ENCODE peak calls at places on chromosomes 4 and X, in eight cellular contexts. C is amniotic epithelial cell; P is CD8-positive, alpha-beta memory T cell; X is stimulated activated CD4-positive, alpha-beta T cell treated with anti-CD3 and anti-CD28 coated beads, Interleukin-2, amount 100 ng/mL, for 24 hours; E is SJSA1; I is fibroblast of mammary gland; W is GM03348; S is spleen. A is an unnamed sample.
A peak's percentile ranks its signal among the peaks of the same experiment; 100 is the strongest.

GRCh38 chr4:11424000-11424399 is 4.7 kb downstream of the HS3ST1 start:
- DNase-seq in C (peak; percentile 19), P (no peak), X (no peak), E (peak; percentile 1), I (no peak), W (no peak), S (no peak), A (no peak)

GRCh38 chr4:72919937-72920336 is 149.6 kb downstream of the COX18 start:
- DNase-seq in C (peak; percentile 31), P (no peak), X (no peak), E (no peak), I (no peak), W (no peak), S (no peak), A (peak; percentile 30)

GRCh38 chrX:109797311-109797975 is 64.4 kb upstream of the ACSL4 start:
- DNase-seq in C (no peak), P (no peak), X (no peak), E (no peak), I (no peak), W (peak; percentile 27), S (no peak), A (peak; percentile 42)

GRCh38 chrX:119708936-119709335 is 16.0 kb upstream of the SEPTIN6 start:
- DNase-seq in C (peak; percentile 61), P (no peak), X (no peak), E (no peak), I (peak; percentile 64), W (peak; percentile 64), S (no peak), A (peak; percentile 40)

GRCh38 chr4:55762815-55763214 is 56.8 kb upstream of the EXOC1L start:
- DNase-seq in C (peak; percentile 9), P (no peak), X (no peak), E (no peak), I (peak; percentile 14), W (no peak), S (no peak), A (no peak)

GRCh38 chrX:119624417-119624816 is 18.2 kb upstream of the NKRF start:
- DNase-seq in C (no peak), P (no peak), X (no peak), E (no peak), I (no peak), W (no peak), S (no peak), A (no peak)

GRCh38 chr4:19700951-19701350 is 550.8 kb upstream of the SLIT2 start:
- DNase-seq in C (no peak), P (no peak), X (no peak), E (peak; percentile 39), I (peak; percentile 66), W (peak; percentile 21), S (no peak), A (no peak)

GRCh38 chrX:1448793-1449580 is 3.7 kb downstream of the ASMTL start:
- DNase-seq in C (no peak), P (no peak), X (peak; percentile 13), E (no peak), I (no peak), W (no peak), S (peak; percentile 69), A (no peak)

GRCh38 chrX:55767100-55767499 is 49.6 kb downstream of the RRAGB start:
- DNase-seq in C (peak; percentile 27), P (no peak), X (no peak), E (peak; percentile 4), I (peak; percentile 19), W (peak; percentile 2), S (no peak), A (peak; percentile 39)

GRCh38 chrX:150329888-150330287 is 33.2 kb upstream of the MAMLD1 start:
- DNase-seq in C (no peak), P (no peak), X (no peak), E (no peak), I (no peak), W (no peak), S (no peak), A (no peak)

GRCh38 chr4:180695851-180696250 is 1547.4 kb upstream of the TENM3 start:
- DNase-seq in C (peak; percentile 86), P (no peak), X (no peak), E (peak; percentile 87), I (peak; percentile 33), W (peak; percentile 9), S (no peak), A (peak; percentile 94)

GRCh38 chr4:174563399-174563798 is 41.1 kb upstream of the HPGD start:
- DNase-seq in C (no peak), P (no peak), X (no peak), E (no peak), I (no peak), W (no peak), S (no peak), A (no peak)

GRCh38 chr4:156495109-156495508 is 476.5 kb downstream of the PDGFC start:
- DNase-seq in C (no peak), P (no peak), X (no peak), E (no peak), I (no peak), W (no peak), S (no peak), A (no peak)

GRCh38 chr4:8666581-8666980 is 74.0 kb downstream of the CPZ start:
- DNase-seq in C (no peak), P (no peak), X (no peak), E (no peak), I (no peak), W (no peak), S (peak; percentile 13), A (no peak)

GRCh38 chr4:184343400-184344177 is 125.9 kb upstream of the ENPP6 start:
- DNase-seq in C (peak; percentile 75), P (peak; percentile 4), X (peak; percentile 33), E (peak; percentile 73), I (peak; percentile 75), W (peak; percentile 90), S (peak; percentile 91), A (peak; percentile 90)

GRCh38 chrX:105063743-105064142 is 156.8 kb downstream of the TEX13A start:
- DNase-seq in C (no peak), P (no peak), X (no peak), E (no peak), I (no peak), W (no peak), S (no peak), A (no peak)

GRCh38 chr4:1333256-1333655 is 13.8 kb upstream of the UVSSA start:
- DNase-seq in C (no peak), P (no peak), X (no peak), E (no peak), I (no peak), W (no peak), S (peak; percentile 63), A (no peak)

GRCh38 chr4:177177446-177178160 is 132.1 kb upstream of the NEIL3 start:
- DNase-seq in C (peak; percentile 85), P (no peak), X (no peak), E (no peak), I (peak; percentile 57), W (peak; percentile 31), S (no peak), A (peak; percentile 91)

GRCh38 chr4:147355849-147356248 is 125.0 kb upstream of the EDNRA start:
- DNase-seq in C (peak; percentile 45), P (no peak), X (no peak), E (peak; percentile 39), I (peak; percentile 93), W (peak; percentile 28), S (no peak), A (peak; percentile 72)

GRCh38 chr4:52248836-52249235 is 197.7 kb downstream of the SPATA18 start:
- DNase-seq in C (no peak), P (no peak), X (no peak), E (no peak), I (peak; percentile 89), W (no peak), S (no peak), A (no peak)

GRCh38 chr4:3475041-3475712 is 12.1 kb downstream of the DOK7 start:
- DNase-seq in C (no peak), P (no peak), X (no peak), E (no peak), I (no peak), W (no peak), S (peak; percentile 60), A (no peak)

GRCh38 chr4:186150926-186151325 is 40.4 kb upstream of the CYP4V2 start:
- DNase-seq in C (no peak), P (no peak), X (no peak), E (no peak), I (no peak), W (no peak), S (no peak), A (no peak)

GRCh38 chrX:30822068-30822671 is 66.9 kb downstream of the TAB3 start:
- DNase-seq in C (peak; percentile 15), P (no peak), X (no peak), E (no peak), I (peak; percentile 10), W (no peak), S (no peak), A (no peak)

GRCh38 chrX:1511829-1512228 is 25.2 kb downstream of the P2RY8 start:
- DNase-seq in C (no peak), P (no peak), X (no peak), E (no peak), I (no peak), W (no peak), S (no peak), A (no peak)

GRCh38 chrX:134948333-134949241 is 42.2 kb upstream of the SMIM10 start:
- DNase-seq in C (peak; percentile 97), P (no peak), X (no peak), E (peak; percentile 30), I (peak; percentile 60), W (no peak), S (no peak), A (peak; percentile 14)

GRCh38 chr4:86043755-86044592 is 315.9 kb downstream of the MAPK10 start:
- DNase-seq in C (peak; percentile 53), P (no peak), X (no peak), E (peak; percentile 41), I (peak; percentile 73), W (peak; percentile 37), S (no peak), A (peak; percentile 90)

GRCh38 chr4:135239964-135240363 is 1038.4 kb upstream of the PABPC4L start:
- DNase-seq in C (peak; percentile 53), P (no peak), X (no peak), E (no peak), I (no peak), W (no peak), S (no peak), A (no peak)

GRCh38 chrX:139831689-139832456 is 101.0 kb downstream of the ATP11C start:
- DNase-seq in C (peak; percentile 70), P (no peak), X (no peak), E (peak; percentile 24), I (peak; percentile 75), W (peak; percentile 8), S (no peak), A (peak; percentile 49)

GRCh38 chr4:24892278-24892677 is 20.6 kb downstream of the CCDC149 start:
- DNase-seq in C (no peak), P (no peak), X (no peak), E (no peak), I (no peak), W (no peak), S (no peak), A (no peak)

GRCh38 chr4:77360451-77360850 is 203.4 kb downstream of the CCNG2 start:
- DNase-seq in C (no peak), P (no peak), X (no peak), E (no peak), I (no peak), W (no peak), S (no peak), A (no peak)

GRCh38 chrX:16946971-16947562 is 609 bp downstream of the REPS2 start:
- DNase-seq in C (no peak), P (no peak), X (no peak), E (no peak), I (no peak), W (no peak), S (peak; percentile 85), A (no peak)

GRCh38 chr4:168803727-168804126 is 206.3 kb downstream of the CBR4 start:
- DNase-seq in C (peak; percentile 86), P (no peak), X (no peak), E (peak; percentile 91), I (peak; percentile 72), W (no peak), S (no peak), A (peak; percentile 35)

GRCh38 chrX:27444093-27444908 is 18.8 kb downstream of the PPP4R3C start:
- DNase-seq in C (no peak), P (no peak), X (no peak), E (no peak), I (no peak), W (no peak), S (no peak), A (no peak)